ENCODE peak calls at places on chromosomes 4 and X, in nine cellular contexts. One of them, this sample, is unnamed.

GRCh38 chrX:127317159-127317558 is 497.6 kb downstream of the PRR32 start:
- DNase-seq in ovary: no peak
- DNase-seq in dorsolateral prefrontal cortex: no peak
- DNase-seq in cardiac fibroblast: no peak
- DNase-seq in CD4-positive, alpha-beta T cell: no peak
- DNase-seq in stomach: no peak
- DNase-seq in cardiac muscle cell: no peak
- DNase-seq in GM12864: no peak
- DNase-seq in glutamatergic neuron: no peak
- DNase-seq in this sample: no peak

GRCh38 chr4:76545161-76545884 is 110.3 kb downstream of the SHROOM3 start:
- DNase-seq in ovary: no peak
- DNase-seq in dorsolateral prefrontal cortex: no peak
- DNase-seq in cardiac fibroblast: peak
- DNase-seq in CD4-positive, alpha-beta T cell: no peak
- DNase-seq in stomach: no peak
- DNase-seq in cardiac muscle cell: no peak
- DNase-seq in GM12864: no peak
- DNase-seq in glutamatergic neuron: no peak
- DNase-seq in this sample: no peak

GRCh38 chr4:121827851-121828250 is 4.2 kb upstream of the CCNA2 start:
- DNase-seq in ovary: no peak
- DNase-seq in dorsolateral prefrontal cortex: no peak
- DNase-seq in cardiac fibroblast: peak
- DNase-seq in CD4-positive, alpha-beta T cell: no peak
- DNase-seq in stomach: no peak
- DNase-seq in cardiac muscle cell: peak
- DNase-seq in GM12864: no peak
- DNase-seq in glutamatergic neuron: no peak
- DNase-seq in this sample: no peak

GRCh38 chr4:123851521-123851920 is 454.9 kb downstream of the SPRY1 start:
- DNase-seq in ovary: no peak
- DNase-seq in dorsolateral prefrontal cortex: no peak
- DNase-seq in cardiac fibroblast: no peak
- DNase-seq in CD4-positive, alpha-beta T cell: no peak
- DNase-seq in stomach: no peak
- DNase-seq in cardiac muscle cell: no peak
- DNase-seq in GM12864: no peak
- DNase-seq in glutamatergic neuron: no peak
- DNase-seq in this sample: no peak

GRCh38 chr4:133982533-133983224 is 218.9 kb downstream of the PABPC4L start:
- DNase-seq in ovary: no peak
- DNase-seq in dorsolateral prefrontal cortex: no peak
- DNase-seq in cardiac fibroblast: no peak
- DNase-seq in CD4-positive, alpha-beta T cell: no peak
- DNase-seq in stomach: no peak
- DNase-seq in cardiac muscle cell: no peak
- DNase-seq in GM12864: no peak
- DNase-seq in glutamatergic neuron: no peak
- DNase-seq in this sample: no peak

GRCh38 chr4:54082168-54082567 is 17.8 kb upstream of the CHIC2 start:
- DNase-seq in ovary: no peak
- DNase-seq in dorsolateral prefrontal cortex: no peak
- DNase-seq in cardiac fibroblast: peak
- DNase-seq in CD4-positive, alpha-beta T cell: no peak
- DNase-seq in stomach: peak
- DNase-seq in cardiac muscle cell: peak
- DNase-seq in GM12864: no peak
- DNase-seq in glutamatergic neuron: no peak
- DNase-seq in this sample: no peak

GRCh38 chr4:173246719-173247118 is 78.1 kb downstream of the GALNT7 start:
- DNase-seq in ovary: no peak
- DNase-seq in dorsolateral prefrontal cortex: no peak
- DNase-seq in cardiac fibroblast: no peak
- DNase-seq in CD4-positive, alpha-beta T cell: no peak
- DNase-seq in stomach: no peak
- DNase-seq in cardiac muscle cell: no peak
- DNase-seq in GM12864: no peak
- DNase-seq in glutamatergic neuron: no peak
- DNase-seq in this sample: no peak

GRCh38 chr4:107392951-107393350 is 327.1 kb downstream of the PAPSS1 start:
- DNase-seq in ovary: no peak
- DNase-seq in dorsolateral prefrontal cortex: no peak
- DNase-seq in cardiac fibroblast: no peak
- DNase-seq in CD4-positive, alpha-beta T cell: no peak
- DNase-seq in stomach: no peak
- DNase-seq in cardiac muscle cell: no peak
- DNase-seq in GM12864: no peak
- DNase-seq in glutamatergic neuron: no peak
- DNase-seq in this sample: no peak

GRCh38 chrX:70479970-70480659 is 35.5 kb downstream of the DLG3 start:
- DNase-seq in ovary: peak
- DNase-seq in dorsolateral prefrontal cortex: no peak
- DNase-seq in cardiac fibroblast: peak
- DNase-seq in CD4-positive, alpha-beta T cell: no peak
- DNase-seq in stomach: peak
- DNase-seq in cardiac muscle cell: peak
- DNase-seq in GM12864: no peak
- DNase-seq in glutamatergic neuron: no peak
- DNase-seq in this sample: no peak

GRCh38 chr4:140012688-140013087 is 141.3 kb downstream of the MAML3 start:
- DNase-seq in ovary: no peak
- DNase-seq in dorsolateral prefrontal cortex: peak
- DNase-seq in cardiac fibroblast: peak
- DNase-seq in CD4-positive, alpha-beta T cell: peak
- DNase-seq in stomach: peak
- DNase-seq in cardiac muscle cell: peak
- DNase-seq in GM12864: no peak
- DNase-seq in glutamatergic neuron: no peak
- DNase-seq in this sample: peak

GRCh38 chrX:153818571-153819397 is 11.6 kb downstream of the PDZD4 start:
- DNase-seq in ovary: no peak
- DNase-seq in dorsolateral prefrontal cortex: no peak
- DNase-seq in cardiac fibroblast: no peak
- DNase-seq in CD4-positive, alpha-beta T cell: no peak
- DNase-seq in stomach: peak
- DNase-seq in cardiac muscle cell: peak
- DNase-seq in GM12864: no peak
- DNase-seq in glutamatergic neuron: peak
- DNase-seq in this sample: no peak

GRCh38 chr4:42653606-42654560 is 3.0 kb downstream of the ATP8A1 start:
- DNase-seq in ovary: no peak
- DNase-seq in dorsolateral prefrontal cortex: no peak
- DNase-seq in cardiac fibroblast: no peak
- DNase-seq in CD4-positive, alpha-beta T cell: no peak
- DNase-seq in stomach: peak
- DNase-seq in cardiac muscle cell: no peak
- DNase-seq in GM12864: no peak
- DNase-seq in glutamatergic neuron: no peak
- DNase-seq in this sample: no peak

GRCh38 chrX:110563276-110563675 is 204.6 kb downstream of the RTL9 start:
- DNase-seq in ovary: no peak
- DNase-seq in dorsolateral prefrontal cortex: no peak
- DNase-seq in cardiac fibroblast: peak
- DNase-seq in CD4-positive, alpha-beta T cell: no peak
- DNase-seq in stomach: no peak
- DNase-seq in cardiac muscle cell: no peak
- DNase-seq in GM12864: no peak
- DNase-seq in glutamatergic neuron: no peak
- DNase-seq in this sample: no peak

GRCh38 chr4:185115827-185116232 is 27.2 kb upstream of the SLC25A4 start:
- DNase-seq in ovary: peak
- DNase-seq in dorsolateral prefrontal cortex: no peak
- DNase-seq in cardiac fibroblast: peak
- DNase-seq in CD4-positive, alpha-beta T cell: no peak
- DNase-seq in stomach: peak
- DNase-seq in cardiac muscle cell: peak
- DNase-seq in GM12864: no peak
- DNase-seq in glutamatergic neuron: peak
- DNase-seq in this sample: no peak

GRCh38 chr4:113806850-113807249 is 45.3 kb upstream of the CAMK2D start:
- DNase-seq in ovary: no peak
- DNase-seq in dorsolateral prefrontal cortex: no peak
- DNase-seq in cardiac fibroblast: no peak
- DNase-seq in CD4-positive, alpha-beta T cell: no peak
- DNase-seq in stomach: no peak
- DNase-seq in cardiac muscle cell: no peak
- DNase-seq in GM12864: no peak
- DNase-seq in glutamatergic neuron: no peak
- DNase-seq in this sample: no peak

GRCh38 chrX:134544614-134545255 is 84.8 kb downstream of the HPRT1 start:
- DNase-seq in ovary: peak
- DNase-seq in dorsolateral prefrontal cortex: no peak
- DNase-seq in cardiac fibroblast: no peak
- DNase-seq in CD4-positive, alpha-beta T cell: no peak
- DNase-seq in stomach: peak
- DNase-seq in cardiac muscle cell: peak
- DNase-seq in GM12864: no peak
- DNase-seq in glutamatergic neuron: peak
- DNase-seq in this sample: no peak

GRCh38 chr4:28009541-28009940 is 1148.9 kb downstream of the STIM2 start:
- DNase-seq in ovary: no peak
- DNase-seq in dorsolateral prefrontal cortex: no peak
- DNase-seq in cardiac fibroblast: no peak
- DNase-seq in CD4-positive, alpha-beta T cell: no peak
- DNase-seq in stomach: no peak
- DNase-seq in cardiac muscle cell: no peak
- DNase-seq in GM12864: no peak
- DNase-seq in glutamatergic neuron: no peak
- DNase-seq in this sample: no peak

GRCh38 chr4:66691101-66691500 is 854.2 kb downstream of the CENPC start:
- DNase-seq in ovary: no peak
- DNase-seq in dorsolateral prefrontal cortex: no peak
- DNase-seq in cardiac fibroblast: no peak
- DNase-seq in CD4-positive, alpha-beta T cell: no peak
- DNase-seq in stomach: no peak
- DNase-seq in cardiac muscle cell: no peak
- DNase-seq in GM12864: no peak
- DNase-seq in glutamatergic neuron: no peak
- DNase-seq in this sample: no peak
- TF ChIP-seq CTCF in ovary: no peak
- TF ChIP-seq CTCF in dorsolateral prefrontal cortex: no peak
- TF ChIP-seq CTCF in cardiac fibroblast: no peak
- TF ChIP-seq CTCF in CD4-positive, alpha-beta T cell: no peak
- TF ChIP-seq CTCF in stomach: no peak
- TF ChIP-seq CTCF in cardiac muscle cell: no peak
- TF ChIP-seq CTCF in GM12864: no peak
- TF ChIP-seq CTCF in glutamatergic neuron: no peak
- TF ChIP-seq CTCF in this sample: no peak

DNA sequence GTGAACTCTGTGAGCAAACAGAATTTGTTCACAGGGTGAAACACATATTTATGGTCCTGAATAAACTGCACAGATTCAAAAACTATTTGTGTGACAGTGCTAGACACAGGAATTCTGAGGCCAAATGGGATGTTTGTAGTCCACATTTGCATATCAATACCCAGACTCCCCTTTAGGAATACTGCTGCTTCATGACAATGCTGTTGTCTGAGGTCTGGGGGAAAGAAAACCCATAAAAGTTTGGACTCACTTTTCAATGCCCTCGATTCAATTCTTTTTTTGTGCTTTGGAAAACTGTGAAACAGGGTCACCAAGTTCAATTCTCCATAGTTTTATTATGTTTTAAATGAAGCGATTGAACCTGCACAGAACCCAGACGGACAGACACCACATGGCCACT is 92.2 kb upstream of the MAD2L1 start:
- DNase-seq in ovary: no peak
- DNase-seq in dorsolateral prefrontal cortex: no peak
- DNase-seq in cardiac fibroblast: no peak
- DNase-seq in CD4-positive, alpha-beta T cell: no peak
- DNase-seq in stomach: no peak
- DNase-seq in cardiac muscle cell: no peak
- DNase-seq in GM12864: no peak
- DNase-seq in glutamatergic neuron: no peak
- DNase-seq in this sample: no peak
- TF ChIP-seq CTCF in ovary: no peak
- TF ChIP-seq CTCF in dorsolateral prefrontal cortex: no peak
- TF ChIP-seq CTCF in cardiac fibroblast: no peak
- TF ChIP-seq CTCF in CD4-positive, alpha-beta T cell: no peak
- TF ChIP-seq CTCF in stomach: no peak
- TF ChIP-seq CTCF in cardiac muscle cell: no peak
- TF ChIP-seq CTCF in GM12864: no peak
- TF ChIP-seq CTCF in glutamatergic neuron: no peak
- TF ChIP-seq CTCF in this sample: no peak

DNA sequence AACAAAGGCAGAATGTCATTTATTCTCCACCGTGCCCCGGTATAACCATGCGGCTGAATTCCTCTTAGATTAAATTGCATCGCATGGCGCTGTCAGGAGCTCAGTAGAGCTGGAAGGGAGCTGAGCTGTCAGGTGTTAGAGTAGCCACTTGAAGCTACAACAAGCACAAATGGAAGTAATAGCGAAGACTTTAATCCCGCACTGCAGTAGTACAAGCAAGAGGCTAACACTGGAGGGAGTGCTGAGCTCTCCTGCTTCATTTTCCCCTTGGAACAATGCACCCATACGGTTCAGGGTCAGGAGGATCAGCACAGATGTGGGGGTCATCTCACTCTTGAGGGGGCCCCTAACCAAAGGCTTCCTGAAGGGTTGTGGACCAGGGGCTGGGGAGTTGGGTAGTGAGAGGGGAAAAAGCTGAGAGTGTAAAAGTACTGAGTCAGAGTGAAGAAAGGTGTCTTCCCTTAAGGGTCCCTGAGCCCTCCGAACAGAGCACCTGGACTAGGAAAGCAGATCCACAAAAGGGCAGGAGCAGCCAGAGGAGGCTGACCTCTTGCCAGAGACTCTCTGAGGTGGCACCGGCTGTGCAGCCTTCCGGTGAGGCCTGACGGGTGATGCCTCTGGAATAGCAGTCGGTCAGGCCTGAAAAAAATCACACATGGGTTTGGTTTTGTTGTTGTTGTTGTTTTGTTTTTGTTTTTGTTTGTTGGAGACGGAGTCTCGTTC is 36.0 kb upstream of the CBR4 start:
- DNase-seq in ovary: no peak
- DNase-seq in dorsolateral prefrontal cortex: no peak
- DNase-seq in cardiac fibroblast: no peak
- DNase-seq in CD4-positive, alpha-beta T cell: no peak
- DNase-seq in stomach: no peak
- DNase-seq in cardiac muscle cell: no peak
- DNase-seq in GM12864: no peak
- DNase-seq in glutamatergic neuron: no peak
- DNase-seq in this sample: no peak
- TF ChIP-seq CTCF in ovary: no peak
- TF ChIP-seq CTCF in dorsolateral prefrontal cortex: no peak
- TF ChIP-seq CTCF in cardiac fibroblast: no peak
- TF ChIP-seq CTCF in CD4-positive, alpha-beta T cell: no peak
- TF ChIP-seq CTCF in stomach: no peak
- TF ChIP-seq CTCF in cardiac muscle cell: peak
- TF ChIP-seq CTCF in GM12864: no peak
- TF ChIP-seq CTCF in glutamatergic neuron: no peak
- TF ChIP-seq CTCF in this sample: no peak

GRCh38 chr4:141792164-141792563 is 155.8 kb downstream of the IL15 start:
- DNase-seq in ovary: no peak
- DNase-seq in dorsolateral prefrontal cortex: no peak
- DNase-seq in cardiac fibroblast: no peak
- DNase-seq in CD4-positive, alpha-beta T cell: no peak
- DNase-seq in stomach: no peak
- DNase-seq in cardiac muscle cell: no peak
- DNase-seq in GM12864: no peak
- DNase-seq in glutamatergic neuron: no peak
- DNase-seq in this sample: no peak
- TF ChIP-seq CTCF in ovary: no peak
- TF ChIP-seq CTCF in dorsolateral prefrontal cortex: no peak
- TF ChIP-seq CTCF in cardiac fibroblast: no peak
- TF ChIP-seq CTCF in CD4-positive, alpha-beta T cell: no peak
- TF ChIP-seq CTCF in stomach: no peak
- TF ChIP-seq CTCF in cardiac muscle cell: no peak
- TF ChIP-seq CTCF in GM12864: no peak
- TF ChIP-seq CTCF in glutamatergic neuron: no peak
- TF ChIP-seq CTCF in this sample: no peak

GRCh38 chrX:41441934-41442823 is 5.0 kb upstream of the NYX start:
- DNase-seq in ovary: peak
- DNase-seq in dorsolateral prefrontal cortex: peak
- DNase-seq in cardiac fibroblast: peak
- DNase-seq in CD4-positive, alpha-beta T cell: peak
- DNase-seq in stomach: peak
- DNase-seq in cardiac muscle cell: peak
- DNase-seq in GM12864: peak
- DNase-seq in glutamatergic neuron: peak
- DNase-seq in this sample: peak
- TF ChIP-seq CTCF in ovary: peak
- TF ChIP-seq CTCF in dorsolateral prefrontal cortex: peak
- TF ChIP-seq CTCF in cardiac fibroblast: peak
- TF ChIP-seq CTCF in CD4-positive, alpha-beta T cell: peak
- TF ChIP-seq CTCF in stomach: no peak
- TF ChIP-seq CTCF in cardiac muscle cell: peak
- TF ChIP-seq CTCF in GM12864: peak
- TF ChIP-seq CTCF in glutamatergic neuron: peak
- TF ChIP-seq CTCF in this sample: peak

This sample was measured in CD14-positive monocyte.